ENCODE peak calls at places on chromosomes 16 and 17, in ten cellular contexts. N is kidney epithelial cell; R is left ventricle myocardium superior; Y is AG09319; U is cardiac muscle cell; H is T-helper 1 cell; O is fibroblast of the aortic adventitia; G is keratinocyte; A is memory B cell; F is stimulated activated CD4-positive, alpha-beta T cell treated with anti-CD3 and anti-CD28 coated beads, TNF-alpha, amount 100 ng/mL, for 48 hours. E is an unnamed sample.

GRCh38 chr16:14003119-14003570 is 68.0 kb upstream of the MRTFB start:
- DNase-seq in N (no peak), R (peak), Y (no peak), U (peak), H (no peak), O (peak), G (no peak), A (no peak), F (no peak), E (no peak)

GRCh38 chr16:87919681-87919994 is 16.7 kb downstream of the CA5A start:
- DNase-seq in N (no peak), R (no peak), Y (no peak), U (no peak), H (no peak), O (no peak), G (no peak), A (no peak), F (no peak), E (no peak)

GRCh38 chr16:67241008-67241900 is 6.0 kb downstream of the FHOD1 start:
- DNase-seq in N (peak), R (peak), Y (peak), U (no peak), H (no peak), O (peak), G (peak), A (no peak), F (no peak), E (no peak)

GRCh38 chr17:673200-673681 is 41.4 kb downstream of the VPS53 start:
- DNase-seq in N (no peak), R (no peak), Y (no peak), U (peak), H (no peak), O (no peak), G (no peak), A (no peak), F (no peak), E (no peak)

GRCh38 chr17:33002245-33002644 is 10.6 kb downstream of the SPACA3 start:
- DNase-seq in N (no peak), R (no peak), Y (no peak), U (no peak), H (no peak), O (no peak), G (no peak), A (no peak), F (no peak), E (no peak)

GRCh38 chr16:28273511-28273910 is 18.8 kb upstream of the SBK1 start:
- DNase-seq in N (no peak), R (no peak), Y (no peak), U (no peak), H (no peak), O (no peak), G (no peak), A (no peak), F (no peak), E (no peak)

GRCh38 chr17:32461853-32462617 is 17.7 kb downstream of the PSMD11 start:
- DNase-seq in N (no peak), R (no peak), Y (no peak), U (peak), H (peak), O (peak), G (no peak), A (peak), F (peak), E (no peak)

GRCh38 chr16:13835935-13836334 is 84.0 kb upstream of the ERCC4 start:
- DNase-seq in N (no peak), R (no peak), Y (no peak), U (no peak), H (no peak), O (no peak), G (no peak), A (no peak), F (no peak), E (no peak)

GRCh38 chr17:32648450-32648849 is 161.7 kb downstream of the CDK5R1 start:
- DNase-seq in N (no peak), R (no peak), Y (no peak), U (no peak), H (no peak), O (no peak), G (no peak), A (no peak), F (no peak), E (no peak)

GRCh38 chr17:72602517-72603345 is 481.9 kb downstream of the SOX9 start:
- DNase-seq in N (peak), R (no peak), Y (no peak), U (no peak), H (no peak), O (peak), G (no peak), A (no peak), F (no peak), E (no peak)

GRCh38 chr17:77800832-77801231 is 157.7 kb upstream of the TNRC6C start:
- DNase-seq in N (no peak), R (no peak), Y (no peak), U (no peak), H (no peak), O (no peak), G (no peak), A (no peak), F (no peak), E (no peak)